ENCODE peak calls at places on chromosome 1, in five cellular contexts. D is stomach, Z is uterus, T is mesothelial cell of epicardium, P is Calu3. S is an unnamed sample.
A peak's percentile ranks its signal among the peaks of the same experiment; 100 is the strongest.

GRCh38 chr1:209766051-209766450 is 10.2 kb downstream of the TRAF3IP3 start:
- DNase-seq in D (no peak), Z (no peak), P (no peak), T (no peak), S (no peak)

GRCh38 chr1:235888119-235888643 is 21.5 kb upstream of the LYST start:
- DNase-seq in D (no peak), T (no peak), P (no peak), Z (no peak), S (no peak)

GRCh38 chr1:46528297-46528955 is 23.0 kb downstream of the KNCN start:
- DNase-seq in D (no peak), P (no peak), T (no peak), Z (no peak), S (no peak)

GRCh38 chr1:181445436-181445835 is 37.9 kb upstream of the CACNA1E start:
- DNase-seq in Z (no peak), P (no peak), D (no peak), T (no peak), S (no peak)

GRCh38 chr1:115129071-115129640 is 39.9 kb upstream of the TSPAN2 start:
- DNase-seq in T (no peak), Z (no peak), D (no peak), P (no peak), S (no peak)

GRCh38 chr1:22847709-22848108 is 125.0 kb downstream of the LACTBL1 start:
- DNase-seq in P (no peak), T (no peak), Z (no peak), D (no peak), S (no peak)

GRCh38 chr1:68229927-68230812 is 2.2 kb downstream of the WLS start:
- DNase-seq in Z (no peak), T (no peak), P (peak; percentile 7), D (no peak), S (no peak)

GRCh38 chr1:51309291-51309690 is 21.1 kb downstream of the TTC39A start:
- DNase-seq in T (no peak), Z (no peak), P (no peak), D (no peak), S (no peak)

GRCh38 chr1:228852511-228853088 is 117.3 kb downstream of the RHOU start:
- DNase-seq in D (no peak), T (peak; percentile 22), Z (no peak), P (no peak), S (no peak)

GRCh38 chr1:25082216-25082899 is 149.9 kb downstream of the SYF2 start:
- DNase-seq in T (no peak), D (no peak), P (no peak), Z (no peak), S (no peak)

GRCh38 chr1:57770772-57771171 is 346.9 kb upstream of the DAB1 start:
- DNase-seq in D (no peak), T (no peak), P (no peak), Z (no peak), S (no peak)
- TF ChIP-seq CTCF in D (no peak), T (peak; percentile 25), P (no peak), Z (no peak), S (peak; percentile 26)

DNA sequence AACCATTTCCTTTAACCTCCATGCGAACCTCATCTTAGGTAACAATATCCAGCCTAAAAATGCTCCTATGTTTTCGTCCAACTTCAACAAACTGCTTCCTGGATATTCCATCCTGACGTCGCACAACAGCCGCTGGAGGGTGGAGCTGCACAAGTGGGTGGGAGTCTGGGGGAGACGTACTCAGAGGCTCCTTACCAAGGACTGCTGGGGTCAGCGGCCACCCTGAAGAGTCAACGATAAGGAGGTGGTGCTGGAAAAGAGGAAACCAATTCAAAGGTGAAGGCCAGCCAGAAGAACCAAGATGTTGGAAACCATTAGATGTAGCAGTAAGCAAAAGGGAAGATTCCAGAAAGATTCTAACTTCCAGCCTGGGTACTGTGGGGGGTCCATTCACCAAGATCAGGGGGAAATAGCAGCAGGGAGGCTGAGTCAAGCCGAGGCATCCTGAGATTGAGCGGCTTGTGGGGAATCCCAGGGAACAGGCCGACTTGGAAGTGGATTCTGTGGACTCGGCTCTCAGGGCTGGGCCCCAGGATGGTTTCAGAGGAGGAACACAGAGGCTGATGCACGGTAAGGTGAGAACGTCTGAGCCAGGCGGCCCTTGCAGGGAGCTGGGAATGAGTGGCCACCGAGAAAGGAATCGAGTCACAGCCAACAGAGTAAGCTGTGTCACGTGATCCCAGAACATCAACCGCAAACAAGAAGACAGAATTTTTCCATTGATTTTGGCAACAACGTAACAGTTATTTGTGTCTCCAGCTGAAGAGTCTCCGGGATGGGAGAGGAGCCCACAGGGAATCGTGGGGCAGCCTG is 375.7 kb downstream of the NPHP4 start:
- DNase-seq in T (peak; percentile 28), P (no peak), D (no peak), Z (no peak), S (no peak)
- TF ChIP-seq CTCF in T (no peak), P (no peak), D (no peak), Z (no peak), S (no peak)

GRCh38 chr1:185996211-185996610 is 262.0 kb downstream of the HMCN1 start:
- DNase-seq in Z (no peak), T (no peak), D (no peak), P (peak; percentile 14), S (no peak)

GRCh38 chr1:186002426-186002825 is 268.2 kb downstream of the HMCN1 start:
- DNase-seq in T (no peak), D (no peak), P (no peak), Z (no peak), S (no peak)

GRCh38 chr1:185998391-185998790 is 264.2 kb downstream of the HMCN1 start:
- DNase-seq in P (peak; percentile 11), T (no peak), Z (no peak), D (no peak), S (peak; percentile 2)
- TF ChIP-seq CTCF in P (no peak), T (no peak), Z (no peak), D (no peak), S (peak; percentile 69)

DNA sequence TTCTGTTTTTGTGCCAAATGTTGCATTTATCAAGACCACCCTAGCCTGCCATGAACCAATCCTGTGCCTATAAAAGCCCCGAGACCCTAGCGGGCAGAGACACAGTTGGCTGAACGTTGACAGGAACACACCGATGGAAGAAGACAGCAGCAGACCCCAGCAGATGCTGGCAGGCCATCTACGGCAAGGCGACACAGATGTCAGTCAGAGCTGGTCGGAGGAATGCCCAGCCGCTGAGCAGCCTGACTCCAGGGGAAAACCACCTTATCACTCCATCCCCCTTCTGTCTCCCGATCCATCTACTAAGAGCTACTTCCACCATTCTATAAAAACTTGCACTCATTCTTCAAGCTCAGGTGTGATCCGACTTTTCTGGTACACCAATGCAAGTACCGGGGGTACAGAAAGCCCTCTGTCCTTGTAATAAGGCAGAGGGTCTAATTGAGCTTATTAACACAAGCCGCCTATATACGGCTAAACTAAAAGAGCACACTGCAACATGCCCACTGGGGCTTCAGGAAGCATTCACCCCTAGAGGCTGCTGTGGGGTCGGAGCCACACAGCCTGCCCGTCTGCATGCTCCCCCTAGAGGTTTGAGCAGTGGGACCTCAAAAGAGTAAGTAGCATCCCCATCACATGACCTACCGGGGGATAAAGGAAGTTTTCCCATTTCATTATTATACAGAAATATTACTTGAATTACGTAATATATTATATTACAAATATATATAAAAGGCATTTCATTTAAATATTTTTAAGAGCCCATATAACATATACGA is 1156.3 kb upstream of the B3GALT2 start:
- DNase-seq in P (no peak), Z (no peak), T (no peak), D (no peak), S (no peak)
- TF ChIP-seq CTCF in P (peak; percentile 27), Z (no peak), T (no peak), D (no peak), S (peak; percentile 20)

DNA sequence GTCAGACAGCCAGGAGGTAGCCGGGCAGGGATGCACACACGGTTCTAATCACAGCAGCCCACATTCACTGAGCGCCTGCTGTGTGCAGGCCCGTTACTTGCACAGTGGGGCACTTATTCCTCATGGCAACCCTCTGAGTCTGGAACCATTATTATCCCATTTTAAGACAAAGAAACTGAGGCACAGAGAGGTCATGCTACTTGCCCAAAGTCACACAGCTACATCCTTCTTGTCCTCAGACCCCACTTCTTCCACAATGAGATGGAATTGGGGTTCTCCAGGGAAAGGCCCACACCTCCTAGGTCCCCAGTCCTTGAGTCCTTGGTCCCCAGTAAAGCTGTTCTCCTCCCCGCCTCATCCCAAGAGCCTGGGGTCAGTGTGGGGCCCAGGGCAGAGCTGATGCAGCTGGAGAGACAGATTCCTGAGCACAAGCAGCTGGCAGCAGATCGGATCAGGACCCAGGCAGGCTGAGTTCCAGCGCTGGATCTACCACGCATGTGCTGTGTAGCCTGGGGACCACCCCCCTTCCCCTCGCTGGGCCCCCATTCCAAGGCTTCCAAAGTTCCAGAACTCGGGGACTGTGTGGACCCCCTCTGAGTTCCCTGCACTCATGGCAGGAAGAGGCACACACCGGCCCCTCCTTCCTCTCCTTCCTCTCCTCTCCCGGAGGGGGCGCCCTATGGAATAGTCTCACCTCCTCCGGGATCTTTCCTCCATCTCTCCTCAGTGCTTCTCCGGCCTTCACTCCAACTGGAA is 393.4 kb downstream of the MATN1 start:
- DNase-seq in P (no peak), D (peak; percentile 14), Z (no peak), T (no peak), S (no peak)
- TF ChIP-seq CTCF in P (no peak), D (no peak), Z (no peak), T (no peak), S (no peak)

GRCh38 chr1:202213361-202214088 is 19.9 kb downstream of the LGR6 start:
- DNase-seq in D (no peak), T (no peak), P (peak; percentile 41), Z (no peak), S (no peak)
- TF ChIP-seq CTCF in D (no peak), T (no peak), P (no peak), Z (no peak), S (no peak)

GRCh38 chr1:143698016-143698415 is 273.8 kb downstream of the FAM72C start:
- DNase-seq in D (peak; percentile 36), T (no peak), P (peak; percentile 86), Z (no peak), S (no peak)
- TF ChIP-seq CTCF in D (no peak), T (peak; percentile 31), P (peak; percentile 82), Z (peak; percentile 19), S (peak; percentile 77)

S was measured in LNCaP clone FGC.